ENCODE peak calls at places on chromosomes 11 and 22, in seven cellular contexts. R is H1, H is stomach, P is uterus, S is GM23338, W is A549, J is right lobe of liver. T is an unnamed sample.

GRCh38 chr11:36033082-36033751 is 89.4 kb downstream of the LDLRAD3 start:
- DNase-seq in J (no peak), P (no peak), S (peak), W (no peak), H (no peak), R (peak), T (no peak)

GRCh38 chr11:30018443-30018842 is 1.6 kb upstream of the KCNA4 start:
- DNase-seq in H (no peak), J (no peak), S (peak), R (no peak), P (no peak), W (no peak), T (no peak)

GRCh38 chr22:24938741-24939341 is 7.7 kb downstream of the LHFPL7 start:
- DNase-seq in J (no peak), W (peak), H (no peak), R (peak), P (no peak), S (peak), T (peak)

GRCh38 chr11:22510010-22510409 is 115.6 kb downstream of the FANCF start:
- DNase-seq in S (no peak), W (no peak), H (no peak), J (no peak), R (no peak), P (no peak), T (no peak)

GRCh38 chr22:49586244-49586748 is 241.4 kb downstream of the BRD1 start:
- DNase-seq in R (no peak), W (peak), J (no peak), P (no peak), H (no peak), S (no peak), T (no peak)

GRCh38 chr11:86738615-86739014 is 61.7 kb upstream of the PRSS23 start:
- DNase-seq in R (no peak), S (no peak), W (no peak), P (no peak), H (no peak), J (no peak), T (no peak)

GRCh38 chr11:114524122-114524521 is 35.6 kb downstream of the NXPE1 start:
- DNase-seq in W (no peak), P (no peak), S (no peak), R (no peak), H (no peak), J (no peak), T (no peak)

GRCh38 chr22:38172489-38173155 is 9.0 kb downstream of the PLA2G6 start:
- DNase-seq in J (peak), W (no peak), S (no peak), P (peak), H (peak), R (no peak), T (no peak)

GRCh38 chr11:70477607-70478006 is 79.3 kb downstream of the CTTN start:
- DNase-seq in J (no peak), P (no peak), R (no peak), S (no peak), W (no peak), H (no peak), T (peak)

DNA sequence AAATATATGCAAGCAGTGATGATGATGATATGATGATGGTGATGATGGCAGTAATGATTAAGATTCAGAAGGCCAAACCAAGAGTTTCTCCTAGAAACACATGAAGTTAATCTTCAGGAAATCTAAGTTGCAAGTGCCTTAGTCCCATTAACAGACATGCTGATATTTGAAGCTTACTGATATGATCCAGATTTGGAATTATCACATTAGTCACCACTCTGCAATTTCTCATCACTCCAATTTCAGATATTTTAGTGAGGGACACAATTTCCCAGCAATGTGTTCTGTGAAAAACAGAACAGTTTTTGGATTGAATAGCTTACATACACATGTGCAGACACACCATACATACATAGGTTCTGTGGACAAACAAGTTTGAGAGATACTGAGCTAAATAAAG is 411.4 kb upstream of the FAT3 start:
- DNase-seq in P (no peak), H (no peak), R (no peak), S (no peak), W (no peak), J (no peak), T (no peak)
- TF ChIP-seq CTCF in P (no peak), H (no peak), R (no peak), S (no peak), W (no peak), J (no peak), T (no peak)

DNA sequence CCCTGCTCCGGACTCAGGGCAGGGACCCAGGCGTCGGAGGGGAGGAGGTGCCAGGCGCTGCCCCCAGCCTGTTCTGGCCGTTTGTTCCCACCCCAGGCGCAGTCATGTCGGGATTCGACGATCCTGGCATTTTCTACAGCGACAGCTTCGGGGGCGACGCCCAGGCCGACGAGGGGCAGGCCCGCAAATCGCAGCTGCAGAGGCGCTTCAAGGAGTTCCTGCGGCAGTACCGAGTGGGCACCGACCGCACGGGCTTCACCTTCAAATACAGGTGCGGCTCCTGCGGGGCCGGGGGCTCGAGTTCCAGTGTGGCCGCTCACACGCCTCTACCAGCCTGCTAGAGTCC is 368 bp downstream of the MCM5 start:
- DNase-seq in J (no peak), H (no peak), W (no peak), P (no peak), R (no peak), S (peak), T (no peak)
- H3K27ac ChIP-seq in J (no peak), H (peak), W (peak), P (peak), R (peak), S (peak), T (peak)

DNA sequence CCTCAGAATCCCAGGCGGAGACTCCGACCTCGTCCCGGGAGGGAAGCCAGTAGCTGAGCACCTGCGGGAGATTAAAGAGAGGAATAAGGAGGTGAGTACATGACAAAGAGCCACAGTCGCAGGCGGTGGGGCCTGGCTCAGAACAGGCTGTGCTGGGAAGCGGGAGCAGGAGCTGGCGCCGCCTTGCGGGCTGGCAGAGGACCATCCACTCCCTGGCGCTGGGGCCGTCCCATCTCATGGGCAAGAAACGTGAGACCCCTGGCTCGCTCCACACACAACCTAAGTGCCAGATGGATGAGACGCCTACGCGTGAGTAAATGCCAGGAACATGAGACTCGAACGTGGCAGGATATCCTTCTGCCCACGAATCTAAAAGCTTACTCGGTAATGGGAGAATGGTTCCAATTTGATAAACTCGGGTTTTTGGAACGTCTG is 6.3 kb downstream of the CEND1 start:
- DNase-seq in W (peak), R (peak), S (peak), J (peak), P (peak), H (peak), T (peak)
- TF ChIP-seq CTCF in W (no peak), R (no peak), S (peak), J (peak), P (peak), H (no peak), T (peak)

GRCh38 chr11:57424802-57425564 is 1.9 kb downstream of the SLC43A3 start:
- DNase-seq in W (no peak), R (no peak), J (peak), H (peak), S (no peak), P (peak), T (no peak)
- H3K27ac ChIP-seq in W (peak), R (no peak), J (peak), H (peak), S (no peak), P (peak), T (peak)

T was measured in dorsolateral prefrontal cortex.